ENCODE peak calls at places on chromosome 1, in six cellular contexts. P is osteoblast, J is PC-9, C is uterus, L is astrocyte of the cerebellum, O is cardiac muscle cell. A is an unnamed sample.

GRCh38 chr1:53262000-53262399 is 23.7 kb upstream of the MAGOH start:
- DNase-seq in P (no peak), J (no peak), C (no peak), L (no peak), O (no peak), A (no peak)

GRCh38 chr1:143666851-143667250 is 304.9 kb downstream of the FAM72C start:
- DNase-seq in P (no peak), J (no peak), C (no peak), L (no peak), O (no peak), A (no peak)

GRCh38 chr1:180270767-180271639 is 40.9 kb downstream of the LHX4 start:
- DNase-seq in P (no peak), J (no peak), C (no peak), L (peak; percentile 38), O (no peak), A (no peak)

GRCh38 chr1:208178091-208178529 is 66.1 kb downstream of the PLXNA2 start:
- DNase-seq in P (no peak), J (peak; percentile 66), C (no peak), L (no peak), O (no peak), A (no peak)

GRCh38 chr1:163877016-163877415 is 555.3 kb downstream of the NUF2 start:
- DNase-seq in P (no peak), J (no peak), C (no peak), L (no peak), O (no peak), A (no peak)

GRCh38 chr1:236338096-236338495 is 56.0 kb upstream of the EDARADD start:
- DNase-seq in P (no peak), J (no peak), C (no peak), L (no peak), O (no peak), A (no peak)

GRCh38 chr1:62912028-62912638 is 128.2 kb downstream of the ATG4C start:
- DNase-seq in P (no peak), J (no peak), C (no peak), L (peak; percentile 5), O (peak; percentile 24), A (no peak)

GRCh38 chr1:217482356-217483102 is 148.4 kb downstream of the GPATCH2 start:
- DNase-seq in P (peak; percentile 60), J (no peak), C (no peak), L (peak; percentile 73), O (no peak), A (no peak)

GRCh38 chr1:47906466-47907191 is 90.6 kb downstream of the TRABD2B start:
- DNase-seq in P (no peak), J (no peak), C (no peak), L (no peak), O (no peak), A (no peak)

GRCh38 chr1:163528710-163529348 is 207.1 kb downstream of the NUF2 start:
- DNase-seq in P (no peak), J (no peak), C (peak; percentile 32), L (peak; percentile 24), O (peak; percentile 46), A (no peak)

GRCh38 chr1:10693152-10693496 is 103.3 kb downstream of the CASZ1 start:
- DNase-seq in P (peak; percentile 72), J (no peak), C (no peak), L (no peak), O (no peak), A (no peak)

GRCh38 chr1:217333939-217334338 is 297.0 kb downstream of the GPATCH2 start:
- DNase-seq in P (peak; percentile 55), J (peak; percentile 3), C (no peak), L (no peak), O (peak; percentile 46), A (no peak)

GRCh38 chr1:10720635-10721034 is 75.8 kb downstream of the CASZ1 start:
- DNase-seq in P (no peak), J (no peak), C (no peak), L (no peak), O (no peak), A (no peak)

GRCh38 chr1:46489638-46490602 is at the start of gene DMBX1:
- DNase-seq in P (peak; percentile 95), J (peak; percentile 66), C (no peak), L (no peak), O (peak; percentile 63), A (peak; percentile 22)

GRCh38 chr1:102783487-102783886 is 324.8 kb downstream of the COL11A1 start:
- DNase-seq in P (no peak), J (no peak), C (no peak), L (no peak), O (no peak), A (no peak)

GRCh38 chr1:219710529-219711194 is 97.8 kb upstream of the ZC3H11B start:
- DNase-seq in P (peak; percentile 78), J (no peak), C (no peak), L (peak; percentile 95), O (no peak), A (no peak)

GRCh38 chr1:241269116-241269515 is 87.9 kb downstream of the RGS7 start:
- DNase-seq in P (no peak), J (no peak), C (no peak), L (no peak), O (peak; percentile 32), A (no peak)
- TF ChIP-seq CTCF in P (no peak), J (peak; percentile 24), C (no peak), L (no peak), O (no peak), A (peak; percentile 16)

DNA sequence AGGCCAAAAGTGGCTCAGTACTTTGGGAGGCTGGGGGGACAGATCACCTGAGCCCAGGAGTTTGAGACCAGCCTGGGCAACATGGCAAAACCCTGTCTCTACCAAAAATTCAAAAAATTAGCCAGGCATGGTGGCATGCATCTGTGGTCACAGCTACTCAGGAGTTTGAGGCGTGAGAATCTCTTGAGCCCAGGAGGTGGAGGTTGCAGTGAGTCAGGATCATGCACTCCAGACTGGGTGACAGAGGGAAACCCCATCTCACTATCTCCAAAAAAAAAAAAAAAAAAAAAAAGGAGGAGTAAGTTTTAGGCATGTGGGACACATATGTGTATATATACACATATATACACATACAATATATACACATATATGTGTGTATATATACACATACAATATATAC is 165.3 kb upstream of the DPYD start:
- DNase-seq in P (no peak), J (no peak), C (no peak), L (no peak), O (no peak), A (no peak)
- H3K4me3 ChIP-seq in P (no peak overlapping the region), J (no peak overlapping the region), C (no peak overlapping the region), L (no peak overlapping the region), O (no peak overlapping the region), A (no peak overlapping the region)

GRCh38 chr1:67126111-67126746 is 8.5 kb downstream of the C1orf141 start:
- DNase-seq in P (peak; percentile 72), J (no peak), C (no peak), L (no peak), O (no peak), A (no peak)
- TF ChIP-seq CTCF in P (peak; percentile 38), J (no peak), C (no peak), L (no peak), O (no peak), A (no peak)

GRCh38 chr1:45306319-45306718 is 20.4 kb upstream of the HPDL start:
- DNase-seq in P (peak; percentile 76), J (no peak), C (no peak), L (no peak), O (no peak), A (no peak)
- H3K4me3 ChIP-seq in P (no peak overlapping the region), J (no peak overlapping the region), C (no peak overlapping the region), L (no peak overlapping the region), O (no peak overlapping the region), A (no peak overlapping the region)

GRCh38 chr1:68496680-68497357 is at the start of gene DEPDC1:
- DNase-seq in P (peak; percentile 97), J (peak; percentile 97), C (peak; percentile 86), L (peak; percentile 90), O (peak; percentile 99), A (peak; percentile 66)
- TF ChIP-seq CTCF in P (no peak), J (no peak), C (no peak), L (peak; percentile 3), O (no peak), A (no peak)

DNA sequence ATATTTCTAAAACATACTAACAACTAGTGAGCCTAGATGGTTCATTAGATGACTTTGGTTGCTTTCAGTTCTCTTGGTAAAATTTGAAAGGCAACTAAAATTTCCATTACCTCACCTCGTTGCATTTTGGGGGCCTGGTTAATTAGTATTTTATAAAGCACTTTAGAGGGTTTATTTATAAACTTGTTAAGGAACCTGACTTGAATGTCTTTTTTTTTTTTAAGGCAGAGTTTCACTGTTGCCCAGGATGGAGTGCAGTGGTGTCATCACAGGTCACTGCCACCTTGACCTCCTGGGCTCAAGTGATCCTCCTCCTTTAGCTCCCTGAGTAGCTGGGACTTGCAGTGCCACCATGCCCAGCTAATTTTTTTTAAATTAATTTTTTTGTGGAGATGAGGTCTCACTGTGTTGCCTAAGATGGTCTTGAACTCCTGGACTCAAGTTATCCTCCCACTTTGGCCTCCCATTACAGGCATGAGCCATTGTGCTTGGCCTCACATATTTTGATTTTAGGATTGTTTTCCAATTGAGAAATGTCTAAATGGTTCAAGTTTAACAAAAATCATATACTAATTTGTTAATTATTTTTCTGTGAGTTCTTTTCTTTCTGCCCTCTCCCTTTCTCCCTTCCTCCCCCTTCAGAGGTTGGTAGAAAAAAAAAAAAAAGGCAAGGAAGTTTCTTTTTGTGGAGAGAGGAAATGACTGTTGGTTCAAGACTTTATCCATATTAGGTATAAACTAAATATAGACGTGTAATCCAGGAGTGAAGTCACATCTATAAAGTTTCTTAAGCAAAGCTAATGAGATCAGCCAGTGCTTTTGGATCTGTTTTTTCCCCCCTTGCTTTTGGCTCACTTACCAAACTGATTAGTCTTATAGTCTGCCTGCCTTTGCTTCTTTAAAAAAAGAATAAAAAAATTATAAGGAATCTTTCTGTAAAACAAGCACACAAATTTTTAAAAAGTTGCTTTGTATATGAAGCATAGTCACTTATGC is 24.7 kb downstream of the CLIC4 start:
- DNase-seq in P (no peak), J (no peak), C (peak; percentile 69), L (peak; percentile 91), O (peak; percentile 42), A (peak; percentile 84)
- H3K4me3 ChIP-seq in P (no peak overlapping the region), J (no peak overlapping the region), C (no peak overlapping the region), L (no peak overlapping the region), O (no peak overlapping the region), A (no peak overlapping the region)

GRCh38 chr1:160999376-160999775 is 21.6 kb downstream of the F11R start:
- DNase-seq in P (no peak), J (no peak), C (no peak), L (no peak), O (no peak), A (no peak)

GRCh38 chr1:161001068-161001467 is 19.9 kb downstream of the F11R start:
- DNase-seq in P (no peak), J (no peak), C (no peak), L (no peak), O (peak; percentile 29), A (no peak)

GRCh38 chr1:160993544-160993943 is 27.4 kb downstream of the F11R start:
- DNase-seq in P (no peak), J (no peak), C (no peak), L (peak; percentile 42), O (no peak), A (no peak)

GRCh38 chr1:160996195-160996594 is 24.8 kb downstream of the F11R start:
- DNase-seq in P (no peak), J (peak; percentile 22), C (no peak), L (no peak), O (no peak), A (no peak)

GRCh38 chr1:160997323-160998038 is 23.5 kb downstream of the F11R start:
- DNase-seq in P (peak; percentile 87), J (peak; percentile 54), C (peak; percentile 58), L (peak; percentile 19), O (peak; percentile 74), A (no peak)
- TF ChIP-seq CTCF in P (peak; percentile 72), J (peak; percentile 69), C (peak; percentile 21), L (peak; percentile 68), O (peak; percentile 95), A (peak; percentile 60)

GRCh38 chr1:165629131-165629530 is 1.9 kb upstream of the MGST3 start:
- DNase-seq in P (no peak), J (no peak), C (no peak), L (no peak), O (no peak), A (no peak)
- H3K4me3 ChIP-seq in P (no peak overlapping the region), J (no peak overlapping the region), C (no peak overlapping the region), L (no peak overlapping the region), O (no peak overlapping the region), A (no peak overlapping the region)